ENCODE peak calls at places on chromosomes 16 and 17, in six cellular contexts. V is pancreas, H is GM13976, B is GM10248, J is cardiac fibroblast, C is HCT116. T is an unnamed sample.

GRCh38 chr16:397135-397661 is at the start of gene NME4:
- DNase-seq in V (no peak), H (peak; percentile 74), B (peak; percentile 60), J (peak; percentile 9), C (no peak), T (peak; percentile 59)

GRCh38 chr17:49969134-49969759 is at the start of gene DLX4:
- DNase-seq in V (peak; percentile 75), H (peak; percentile 68), B (peak; percentile 62), J (no peak), C (no peak), T (peak; percentile 37)

GRCh38 chr17:39794249-39794970 is 56.7 kb downstream of the GRB7 start:
- DNase-seq in V (no peak), H (peak; percentile 64), B (peak; percentile 72), J (no peak), C (no peak), T (no peak)

GRCh38 chr16:84718-85452 is 6.9 kb downstream of the MPG start:
- DNase-seq in V (no peak), H (peak; percentile 80), B (peak; percentile 79), J (peak; percentile 97), C (no peak), T (no peak)

GRCh38 chr16:88920618-88921602 is 54.5 kb upstream of the PABPN1L start:
- DNase-seq in V (peak; percentile 83), H (peak; percentile 88), B (peak; percentile 83), J (peak; percentile 71), C (no peak), T (no peak)

GRCh38 chr17:19398301-19399181 is 11.6 kb upstream of the MFAP4 start:
- DNase-seq in V (no peak), H (no peak), B (no peak), J (peak; percentile 74), C (no peak), T (no peak)

GRCh38 chr17:59361916-59362810 is 30.7 kb downstream of the YPEL2 start:
- DNase-seq in V (no peak), H (peak; percentile 43), B (peak; percentile 38), J (peak; percentile 91), C (no peak), T (no peak)

GRCh38 chr17:61647044-61647443 is 56.0 kb upstream of the NACA2 start:
- DNase-seq in V (no peak), H (no peak), B (no peak), J (peak; percentile 57), C (no peak), T (no peak)

GRCh38 chr16:30541502-30542329 is 7.1 kb upstream of the ZNF747 start:
- DNase-seq in V (no peak), H (no peak), B (no peak), J (peak; percentile 79), C (no peak), T (no peak)

GRCh38 chr17:79272666-79273219 is 198.1 kb downstream of the ENGASE start:
- DNase-seq in V (no peak), H (no peak), B (no peak), J (peak; percentile 11), C (peak; percentile 31), T (no peak)

GRCh38 chr17:7435676-7436555 is 681 bp downstream of the TMEM102 start:
- DNase-seq in V (peak; percentile 72), H (peak; percentile 66), B (peak; percentile 54), J (no peak), C (peak; percentile 29), T (peak; percentile 55)
- TF ChIP-seq CTCF in V (no peak), H (peak; percentile 16), B (peak; percentile 17), J (no peak), C (peak; percentile 36), T (no peak)

DNA sequence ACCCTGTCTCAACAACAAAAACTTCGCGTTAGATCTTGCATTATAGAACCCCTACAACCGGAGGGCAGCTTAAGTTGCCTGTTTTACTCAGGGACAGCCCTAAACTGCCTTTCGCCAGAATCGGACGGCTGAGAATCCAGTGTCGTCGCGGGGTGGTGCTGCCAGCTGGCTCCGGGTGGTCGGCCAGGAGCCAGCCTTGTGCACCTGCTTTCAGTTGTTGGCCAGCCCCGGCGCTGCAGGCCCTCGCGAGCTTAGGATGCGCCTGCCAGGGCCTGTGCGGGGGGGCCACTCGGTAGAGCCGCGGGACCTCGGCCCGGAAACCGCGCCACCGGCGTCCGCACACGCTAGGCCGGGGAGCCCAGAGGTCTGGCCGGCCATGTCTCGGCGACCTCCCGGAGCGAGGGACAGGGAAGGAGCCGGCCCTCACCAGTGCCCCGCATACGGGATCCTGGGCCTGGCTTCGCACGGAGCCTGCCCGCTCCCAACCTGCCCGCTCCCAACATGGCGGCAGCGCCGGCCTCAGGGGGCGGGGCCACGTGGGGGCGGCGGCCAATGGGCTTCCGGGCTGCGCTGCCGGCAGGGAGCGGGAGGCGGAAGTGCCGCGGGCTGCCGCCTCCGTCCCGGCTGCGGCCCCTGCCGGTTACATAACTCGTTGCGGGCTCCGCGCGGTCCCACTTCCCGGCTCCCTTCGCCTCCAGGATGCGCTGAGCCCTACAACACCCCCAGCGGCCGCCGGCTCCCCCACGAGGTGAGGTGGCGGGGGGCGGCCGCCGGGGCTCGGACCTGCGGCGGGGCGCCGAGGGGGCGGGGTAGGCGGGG is 14.2 kb downstream of the NAA60 start:
- DNase-seq in V (peak; percentile 96), H (peak; percentile 100), B (peak; percentile 99), J (peak; percentile 89), C (peak; percentile 68), T (peak; percentile 93)
- TF ChIP-seq CTCF in V (peak; percentile 32), H (peak; percentile 54), B (peak; percentile 60), J (peak; percentile 28), C (peak; percentile 41), T (peak; percentile 37)

GRCh38 chr17:3335876-3336275 is 37.7 kb upstream of the OR3A1 start:
- DNase-seq in V (no peak), H (no peak), B (no peak), J (no peak), C (peak; percentile 3), T (no peak)
- TF ChIP-seq CTCF in V (no peak), H (no peak), B (no peak), J (no peak), C (peak; percentile 47), T (no peak)

GRCh38 chr16:50974438-50975036 is 176.5 kb downstream of the SALL1 start:
- DNase-seq in V (no peak), H (no peak), B (no peak), J (no peak), C (no peak), T (no peak)

GRCh38 chr16:50979806-50980620 is 171.1 kb downstream of the SALL1 start:
- DNase-seq in V (no peak), H (no peak), B (no peak), J (no peak), C (no peak), T (no peak)

GRCh38 chr16:50972899-50973298 is 178.2 kb downstream of the SALL1 start:
- DNase-seq in V (no peak), H (no peak), B (no peak), J (no peak), C (no peak), T (no peak)

GRCh38 chr16:50981951-50982350 is 169.1 kb downstream of the SALL1 start:
- DNase-seq in V (no peak), H (no peak), B (no peak), J (no peak), C (no peak), T (no peak)

GRCh38 chr16:50977064-50977621 is 173.9 kb downstream of the SALL1 start:
- DNase-seq in V (no peak), H (no peak), B (no peak), J (no peak), C (no peak), T (peak; percentile 17)
- TF ChIP-seq CTCF in V (no peak), H (no peak), B (no peak), J (no peak), C (no peak), T (no peak)

DNA sequence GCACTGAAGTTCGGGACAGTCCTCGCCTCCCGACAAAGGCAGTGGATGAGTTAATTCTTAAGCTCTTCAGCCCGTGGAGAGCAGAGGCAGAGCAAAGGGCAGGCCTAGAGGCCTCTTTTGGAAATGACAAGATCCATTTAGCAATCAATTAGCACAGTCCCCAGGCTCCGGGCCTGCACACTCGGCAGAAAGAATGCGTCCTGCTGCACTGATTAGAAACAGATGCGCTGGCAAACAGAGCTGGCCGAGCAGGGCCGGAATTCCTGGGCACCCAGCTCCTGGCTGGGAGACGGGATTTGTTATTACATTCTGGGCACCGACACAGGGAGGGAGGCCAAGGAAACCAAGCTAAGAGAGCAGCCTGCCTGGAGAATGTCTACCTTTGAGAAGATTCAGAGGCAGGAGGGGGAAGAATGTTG is 162.9 kb downstream of the COPRS start:
- DNase-seq in V (peak; percentile 60), H (no peak), B (no peak), J (peak; percentile 83), C (no peak), T (peak; percentile 66)
- TF ChIP-seq CTCF in V (no peak), H (no peak), B (no peak), J (peak; percentile 29), C (no peak), T (no peak)

GRCh38 chr16:78480588-78480987 is 381.1 kb downstream of the WWOX start:
- DNase-seq in V (no peak), H (no peak), B (no peak), J (no peak), C (no peak), T (no peak)

GRCh38 chr16:78483124-78483992 is 383.9 kb downstream of the WWOX start:
- DNase-seq in V (no peak), H (no peak), B (no peak), J (no peak), C (no peak), T (peak; percentile 28)

GRCh38 chr16:78474762-78475161 is 375.3 kb downstream of the WWOX start:
- DNase-seq in V (no peak), H (no peak), B (no peak), J (no peak), C (no peak), T (no peak)

GRCh38 chr16:78479723-78480122 is 380.3 kb downstream of the WWOX start:
- DNase-seq in V (no peak), H (no peak), B (no peak), J (no peak), C (no peak), T (no peak)

GRCh38 chr16:78478267-78478821 is 378.9 kb downstream of the WWOX start:
- DNase-seq in V (no peak), H (no peak), B (no peak), J (no peak), C (no peak), T (no peak)
- TF ChIP-seq CTCF in V (no peak), H (no peak), B (peak; percentile 8), J (peak; percentile 17), C (peak; percentile 12), T (peak; percentile 14)

DNA sequence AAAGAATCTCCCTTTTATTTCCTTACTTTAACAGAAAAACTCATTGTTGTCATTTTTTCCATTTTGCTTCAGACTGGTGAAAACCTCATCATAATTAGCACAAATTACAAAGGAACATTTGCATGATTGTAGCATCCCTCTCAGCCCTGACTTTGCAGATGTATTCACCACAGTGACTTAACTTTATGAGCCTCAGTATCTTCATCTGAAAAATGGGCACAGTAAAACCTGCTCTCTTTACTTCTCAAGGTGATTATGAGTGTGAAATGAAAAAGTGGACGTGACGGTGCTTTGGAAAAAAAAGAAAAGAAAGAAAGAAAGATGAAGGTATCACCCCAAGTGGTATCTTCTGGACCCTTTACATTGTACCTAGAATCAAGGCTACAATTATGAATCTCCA is 193.4 kb upstream of the TOX3 start:
- DNase-seq in V (no peak), H (no peak), B (no peak), J (no peak), C (no peak), T (no peak)
- TF ChIP-seq CTCF in V (no peak), H (no peak), B (no peak), J (no peak), C (no peak), T (no peak)

T was measured in nephron progenitor cell.